ENCODE peak calls at places on chromosomes 13 and 19, in four cellular contexts. One of them, this sample, is unnamed.

GRCh38 chr13:62110079-62110478 is 694.4 kb upstream of the PCDH20 start:
- DNase-seq in tibial artery: no peak
- DNase-seq in tibial nerve: no peak
- DNase-seq in GM23338: no peak
- DNase-seq in this sample: no peak

GRCh38 chr13:52779028-52779612 is 39.5 kb upstream of the CNMD start:
- DNase-seq in tibial artery: no peak
- DNase-seq in GM23338: peak; percentile 15
- DNase-seq in tibial nerve: no peak
- DNase-seq in this sample: no peak

GRCh38 chr13:35927554-35927953 is 203.6 kb downstream of the DCLK1 start:
- DNase-seq in GM23338: no peak
- DNase-seq in tibial artery: no peak
- DNase-seq in tibial nerve: no peak
- DNase-seq in this sample: no peak

GRCh38 chr13:84925443-84925842 is 873.8 kb downstream of the SLITRK6 start:
- DNase-seq in GM23338: no peak
- DNase-seq in tibial artery: no peak
- DNase-seq in tibial nerve: no peak
- DNase-seq in this sample: no peak

GRCh38 chr13:76349700-76350099 is 536.5 kb downstream of the KCTD12 start:
- DNase-seq in tibial artery: no peak
- DNase-seq in GM23338: no peak
- DNase-seq in tibial nerve: no peak
- DNase-seq in this sample: no peak

GRCh38 chr19:51572415-51572814 is 1.3 kb downstream of the ZNF175 start:
- DNase-seq in tibial artery: no peak
- DNase-seq in GM23338: no peak
- DNase-seq in tibial nerve: no peak
- DNase-seq in this sample: no peak

GRCh38 chr19:17579523-17580244 is 24.2 kb downstream of the COLGALT1 start:
- DNase-seq in GM23338: peak; percentile 97
- DNase-seq in tibial nerve: peak; percentile 61
- DNase-seq in tibial artery: peak; percentile 51
- DNase-seq in this sample: no peak

GRCh38 chr13:50268500-50268899 is 253.3 kb downstream of the KCNRG start:
- DNase-seq in tibial nerve: no peak
- DNase-seq in GM23338: no peak
- DNase-seq in tibial artery: no peak
- DNase-seq in this sample: no peak

GRCh38 chr13:52837850-52838249 is 10.6 kb downstream of the PCDH8 start:
- DNase-seq in tibial artery: no peak
- DNase-seq in tibial nerve: no peak
- DNase-seq in GM23338: no peak
- DNase-seq in this sample: no peak

GRCh38 chr13:67827992-67828391 is 597.9 kb upstream of the PCDH9 start:
- DNase-seq in tibial artery: no peak
- DNase-seq in tibial nerve: no peak
- DNase-seq in GM23338: no peak
- DNase-seq in this sample: no peak

GRCh38 chr13:51681037-51681678 is 96.9 kb downstream of the WDFY2 start:
- DNase-seq in tibial artery: no peak
- DNase-seq in tibial nerve: no peak
- DNase-seq in GM23338: no peak
- DNase-seq in this sample: no peak

GRCh38 chr19:41311613-41312012 is 1.6 kb downstream of the CCDC97 start:
- DNase-seq in tibial artery: no peak
- DNase-seq in tibial nerve: no peak
- DNase-seq in GM23338: no peak
- DNase-seq in this sample: no peak

GRCh38 chr13:50441141-50441540 is 402.4 kb downstream of the DLEU7 start:
- DNase-seq in tibial artery: no peak
- DNase-seq in GM23338: no peak
- DNase-seq in tibial nerve: no peak
- DNase-seq in this sample: no peak

GRCh38 chr13:108483981-108484380 is 145.4 kb upstream of the MYO16 start:
- DNase-seq in tibial nerve: no peak
- DNase-seq in tibial artery: no peak
- DNase-seq in GM23338: no peak
- DNase-seq in this sample: no peak

GRCh38 chr13:107210216-107211010 is 642.5 kb upstream of the ARGLU1 start:
- DNase-seq in GM23338: no peak
- DNase-seq in tibial nerve: no peak
- DNase-seq in tibial artery: no peak
- DNase-seq in this sample: no peak

GRCh38 chr13:49627831-49628652 is at the start of gene ARL11:
- DNase-seq in GM23338: peak; percentile 90
- DNase-seq in tibial artery: peak; percentile 72
- DNase-seq in tibial nerve: peak; percentile 45
- DNase-seq in this sample: peak; percentile 14

GRCh38 chr13:102021777-102022176 is 380.1 kb downstream of the FGF14 start:
- DNase-seq in GM23338: no peak
- DNase-seq in tibial artery: no peak
- DNase-seq in tibial nerve: no peak
- DNase-seq in this sample: no peak

GRCh38 chr13:33323766-33324525 is 38.4 kb upstream of the STARD13 start:
- DNase-seq in tibial nerve: no peak
- DNase-seq in GM23338: peak; percentile 9
- DNase-seq in tibial artery: no peak
- DNase-seq in this sample: no peak

GRCh38 chr13:23552661-23553060 is 17.6 kb upstream of the TNFRSF19 start:
- DNase-seq in GM23338: no peak
- DNase-seq in tibial artery: no peak
- DNase-seq in tibial nerve: no peak
- DNase-seq in this sample: no peak

GRCh38 chr19:44176590-44176989 is 11.7 kb downstream of the ZNF226 start:
- DNase-seq in tibial artery: no peak
- DNase-seq in GM23338: no peak
- DNase-seq in tibial nerve: no peak
- DNase-seq in this sample: no peak

GRCh38 chr13:46339035-46339666 is 47.9 kb downstream of the RUBCNL start:
- DNase-seq in GM23338: no peak
- DNase-seq in tibial artery: peak; percentile 67
- DNase-seq in tibial nerve: no peak
- DNase-seq in this sample: no peak

GRCh38 chr13:113537205-113537604 is 46.7 kb upstream of the DCUN1D2 start:
- DNase-seq in GM23338: no peak
- DNase-seq in tibial artery: no peak
- DNase-seq in tibial nerve: no peak
- DNase-seq in this sample: no peak

GRCh38 chr13:44274838-44275237 is 98.8 kb upstream of the SERP2 start:
- DNase-seq in tibial nerve: no peak
- DNase-seq in GM23338: no peak
- DNase-seq in tibial artery: no peak
- DNase-seq in this sample: no peak

GRCh38 chr13:73610799-73611592 is 523.2 kb downstream of the KLF12 start:
- DNase-seq in GM23338: no peak
- DNase-seq in tibial artery: no peak
- DNase-seq in tibial nerve: no peak
- DNase-seq in this sample: no peak

GRCh38 chr13:111893607-111894443 is 173.1 kb upstream of the SOX1 start:
- DNase-seq in tibial artery: no peak
- DNase-seq in tibial nerve: no peak
- DNase-seq in GM23338: peak; percentile 52
- DNase-seq in this sample: no peak

GRCh38 chr13:24670927-24671326 is 9.3 kb upstream of the ATP12A start:
- DNase-seq in GM23338: peak; percentile 87
- DNase-seq in tibial nerve: no peak
- DNase-seq in tibial artery: no peak
- DNase-seq in this sample: no peak

GRCh38 chr13:24668511-24668910 is 11.7 kb upstream of the ATP12A start:
- DNase-seq in GM23338: no peak
- DNase-seq in tibial artery: no peak
- DNase-seq in tibial nerve: no peak
- DNase-seq in this sample: no peak

GRCh38 chr13:24670174-24670573 is 10.0 kb upstream of the ATP12A start:
- DNase-seq in tibial nerve: no peak
- DNase-seq in tibial artery: no peak
- DNase-seq in GM23338: no peak
- DNase-seq in this sample: no peak

GRCh38 chr13:24671367-24672117 is 8.7 kb upstream of the ATP12A start:
- DNase-seq in tibial artery: peak; percentile 72
- DNase-seq in GM23338: peak; percentile 87
- DNase-seq in tibial nerve: no peak
- DNase-seq in this sample: no peak

GRCh38 chr13:24668955-24669354 is 11.3 kb upstream of the ATP12A start:
- DNase-seq in tibial nerve: no peak
- DNase-seq in GM23338: no peak
- DNase-seq in tibial artery: no peak
- DNase-seq in this sample: no peak
- H3K27ac ChIP-seq in tibial nerve: no peak overlapping the region
- H3K27ac ChIP-seq in GM23338: no peak overlapping the region
- H3K27ac ChIP-seq in tibial artery: no peak overlapping the region
- H3K27ac ChIP-seq in this sample: no peak overlapping the region

DNA sequence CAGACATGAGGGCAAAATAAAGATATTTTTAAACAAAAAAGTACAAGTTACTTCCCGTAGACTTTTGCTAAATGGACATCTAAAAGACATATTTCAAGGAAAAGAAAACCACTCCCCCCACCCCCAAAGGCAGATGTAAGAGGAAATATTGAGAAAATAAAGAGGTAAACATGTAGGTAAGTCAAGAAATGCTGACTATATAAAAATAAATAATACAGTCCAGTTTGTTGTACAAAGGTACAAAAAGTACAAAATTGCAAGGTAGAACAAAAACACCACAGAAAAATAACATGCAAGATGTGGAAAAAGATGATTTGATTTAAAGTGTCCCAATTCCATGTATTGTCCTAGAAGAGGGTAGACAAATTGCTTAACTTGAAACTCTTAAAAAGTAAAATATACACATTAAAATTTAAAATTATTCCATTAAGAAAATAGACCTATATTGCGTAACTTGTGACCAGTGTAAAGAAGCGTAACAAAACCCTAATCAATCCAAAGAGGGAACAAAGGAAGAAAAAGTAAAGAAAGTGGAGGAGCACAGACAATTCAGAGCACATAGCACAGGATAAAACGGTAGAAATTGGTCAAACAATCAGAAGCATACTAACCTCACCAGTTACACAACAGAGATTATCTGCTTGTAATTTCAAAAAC is 58.4 kb upstream of the FAM216B start:
- DNase-seq in tibial nerve: no peak
- DNase-seq in GM23338: no peak
- DNase-seq in tibial artery: no peak
- DNase-seq in this sample: no peak
- H3K27ac ChIP-seq in tibial nerve: no peak overlapping the region
- H3K27ac ChIP-seq in GM23338: no peak overlapping the region
- H3K27ac ChIP-seq in tibial artery: no peak overlapping the region
- H3K27ac ChIP-seq in this sample: no peak overlapping the region

GRCh38 chr19:55618426-55618825 is 5.9 kb downstream of the ZNF784 start:
- DNase-seq in tibial artery: no peak
- DNase-seq in GM23338: peak; percentile 0
- DNase-seq in tibial nerve: no peak
- DNase-seq in this sample: no peak

GRCh38 chr19:55614711-55615552 is 9.4 kb downstream of the ZNF784 start:
- DNase-seq in tibial nerve: no peak
- DNase-seq in tibial artery: no peak
- DNase-seq in GM23338: peak; percentile 12
- DNase-seq in this sample: no peak

GRCh38 chr19:55615553-55616394 is 8.6 kb downstream of the ZNF784 start:
- DNase-seq in tibial nerve: no peak
- DNase-seq in tibial artery: no peak
- DNase-seq in GM23338: peak; percentile 17
- DNase-seq in this sample: no peak

GRCh38 chr19:55617426-55617825 is 6.9 kb downstream of the ZNF784 start:
- DNase-seq in tibial nerve: no peak
- DNase-seq in tibial artery: no peak
- DNase-seq in GM23338: peak; percentile 1
- DNase-seq in this sample: no peak

DNA sequence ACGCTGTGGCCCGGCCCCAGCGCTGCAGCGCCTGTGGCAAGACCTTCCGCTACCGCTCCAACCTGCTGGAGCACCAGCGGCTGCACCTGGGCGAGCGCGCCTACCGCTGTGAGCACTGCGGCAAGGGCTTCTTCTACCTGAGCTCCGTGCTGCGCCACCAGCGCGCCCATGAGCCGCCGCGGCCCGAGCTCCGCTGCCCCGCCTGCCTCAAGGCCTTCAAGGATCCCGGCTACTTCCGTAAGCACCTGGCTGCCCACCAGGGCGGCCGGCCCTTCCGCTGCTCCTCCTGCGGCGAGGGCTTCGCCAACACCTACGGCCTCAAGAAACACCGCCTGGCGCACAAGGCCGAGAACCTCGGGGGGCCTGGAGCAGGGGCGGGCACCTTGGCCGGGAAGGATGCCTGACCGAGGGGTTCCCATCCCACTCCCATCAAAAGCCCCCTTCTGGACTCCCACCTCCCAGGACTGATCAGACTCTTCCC is 7.9 kb downstream of the ZNF784 start:
- DNase-seq in GM23338: peak; percentile 12
- DNase-seq in tibial nerve: no peak
- DNase-seq in tibial artery: no peak
- DNase-seq in this sample: no peak
- H3K27ac ChIP-seq in GM23338: no peak overlapping the region
- H3K27ac ChIP-seq in tibial nerve: no peak overlapping the region
- H3K27ac ChIP-seq in tibial artery: no peak overlapping the region
- H3K27ac ChIP-seq in this sample: no peak overlapping the region

GRCh38 chr19:2063824-2064223 is 12.8 kb upstream of the MKNK2 start:
- DNase-seq in GM23338: no peak
- DNase-seq in tibial artery: no peak
- DNase-seq in tibial nerve: no peak
- DNase-seq in this sample: no peak
- H3K27ac ChIP-seq in GM23338: no peak overlapping the region
- H3K27ac ChIP-seq in tibial artery: peak overlapping the region; percentile 84
- H3K27ac ChIP-seq in tibial nerve: peak overlapping the region; percentile 79
- H3K27ac ChIP-seq in this sample: no peak overlapping the region

GRCh38 chr19:15250635-15250993 is 18.4 kb upstream of the EPHX3 start:
- DNase-seq in GM23338: no peak
- DNase-seq in tibial nerve: no peak
- DNase-seq in tibial artery: no peak
- DNase-seq in this sample: no peak
- H3K27ac ChIP-seq in GM23338: peak overlapping the region; percentile 66
- H3K27ac ChIP-seq in tibial nerve: peak overlapping the region; percentile 80
- H3K27ac ChIP-seq in tibial artery: peak overlapping the region; percentile 98
- H3K27ac ChIP-seq in this sample: peak overlapping the region; percentile 82

GRCh38 chr13:103066079-103066880 is at the start of gene SLC10A2:
- DNase-seq in tibial artery: no peak
- DNase-seq in tibial nerve: no peak
- DNase-seq in GM23338: no peak
- DNase-seq in this sample: no peak

GRCh38 chr13:103063376-103063775 is 2.8 kb downstream of the SLC10A2 start:
- DNase-seq in GM23338: no peak
- DNase-seq in tibial artery: no peak
- DNase-seq in tibial nerve: no peak
- DNase-seq in this sample: no peak

GRCh38 chr13:103067751-103068563 is 1.7 kb upstream of the SLC10A2 start:
- DNase-seq in GM23338: peak; percentile 64
- DNase-seq in tibial nerve: no peak
- DNase-seq in tibial artery: no peak
- DNase-seq in this sample: no peak

GRCh38 chr13:103062079-103062478 is 4.1 kb downstream of the SLC10A2 start:
- DNase-seq in GM23338: no peak
- DNase-seq in tibial nerve: no peak
- DNase-seq in tibial artery: no peak
- DNase-seq in this sample: no peak

GRCh38 chr13:103066991-103067390 is 774 bp upstream of the SLC10A2 start:
- DNase-seq in GM23338: peak; percentile 2
- DNase-seq in tibial artery: no peak
- DNase-seq in tibial nerve: no peak
- DNase-seq in this sample: no peak
- H3K27ac ChIP-seq in GM23338: no peak overlapping the region
- H3K27ac ChIP-seq in tibial artery: no peak overlapping the region
- H3K27ac ChIP-seq in tibial nerve: no peak overlapping the region
- H3K27ac ChIP-seq in this sample: no peak overlapping the region

GRCh38 chr19:39436350-39436716 is 584 bp upstream of the RPS16 start:
- DNase-seq in tibial artery: no peak
- DNase-seq in GM23338: peak; percentile 29
- DNase-seq in tibial nerve: no peak
- DNase-seq in this sample: no peak
- H3K27ac ChIP-seq in tibial artery: peak overlapping the region; percentile 90
- H3K27ac ChIP-seq in GM23338: peak overlapping the region; percentile 98
- H3K27ac ChIP-seq in tibial nerve: peak overlapping the region; percentile 82
- H3K27ac ChIP-seq in this sample: peak overlapping the region; percentile 73